ENCODE peak calls at places on chromosomes 7 and 10, in four cellular contexts. E is PC-9, L is GM23338, Y is endothelial cell of umbilical vein. A is an unnamed sample.

GRCh38 chr10:1141261-1141660 is 85.1 kb downstream of the WDR37 start:
- DNase-seq in Y (no peak), L (no peak), E (no peak), A (no peak)

GRCh38 chr7:137609500-137609899 is 237.3 kb downstream of the DGKI start:
- DNase-seq in Y (no peak), L (no peak), E (no peak), A (no peak)

GRCh38 chr10:36362257-36362656 is 720.2 kb upstream of the FZD8 start:
- DNase-seq in E (no peak), L (peak; percentile 8), Y (no peak), A (no peak)

GRCh38 chr10:132096223-132096622 is 30.5 kb downstream of the JAKMIP3 start:
- DNase-seq in Y (no peak), L (no peak), E (peak; percentile 58), A (peak; percentile 77)

GRCh38 chr7:88215295-88215694 is 4.5 kb downstream of the SRI start:
- DNase-seq in L (no peak), Y (no peak), E (no peak), A (no peak)

GRCh38 chr7:19772858-19773337 is 519 bp downstream of the TMEM196 start:
- DNase-seq in E (no peak), L (peak; percentile 87), Y (peak; percentile 37), A (peak; percentile 41)

GRCh38 chr10:127148066-127148932 is 48.1 kb downstream of the INSYN2A start:
- DNase-seq in L (no peak), E (no peak), Y (peak; percentile 89), A (peak; percentile 82)

GRCh38 chr7:45698527-45699309 is 124.5 kb downstream of the ADCY1 start:
- DNase-seq in L (no peak), E (no peak), Y (no peak), A (no peak)

GRCh38 chr7:140607441-140607989 is 33.1 kb downstream of the DENND2A start:
- DNase-seq in L (no peak), E (no peak), Y (no peak), A (peak; percentile 53)

GRCh38 chr10:69318087-69318996 is 40.0 kb downstream of the HK1 start:
- DNase-seq in E (peak; percentile 95), L (peak; percentile 94), Y (peak; percentile 86), A (peak; percentile 88)

GRCh38 chr10:69317175-69318086 is 39.1 kb downstream of the HK1 start:
- DNase-seq in L (no peak), E (peak; percentile 23), Y (no peak), A (peak; percentile 24)

GRCh38 chr10:69320521-69320920 is 42.2 kb downstream of the HK1 start:
- DNase-seq in L (no peak), E (no peak), Y (no peak), A (no peak)

GRCh38 chr10:69319911-69320316 is 41.6 kb downstream of the HK1 start:
- DNase-seq in E (no peak), L (no peak), Y (no peak), A (no peak)

DNA sequence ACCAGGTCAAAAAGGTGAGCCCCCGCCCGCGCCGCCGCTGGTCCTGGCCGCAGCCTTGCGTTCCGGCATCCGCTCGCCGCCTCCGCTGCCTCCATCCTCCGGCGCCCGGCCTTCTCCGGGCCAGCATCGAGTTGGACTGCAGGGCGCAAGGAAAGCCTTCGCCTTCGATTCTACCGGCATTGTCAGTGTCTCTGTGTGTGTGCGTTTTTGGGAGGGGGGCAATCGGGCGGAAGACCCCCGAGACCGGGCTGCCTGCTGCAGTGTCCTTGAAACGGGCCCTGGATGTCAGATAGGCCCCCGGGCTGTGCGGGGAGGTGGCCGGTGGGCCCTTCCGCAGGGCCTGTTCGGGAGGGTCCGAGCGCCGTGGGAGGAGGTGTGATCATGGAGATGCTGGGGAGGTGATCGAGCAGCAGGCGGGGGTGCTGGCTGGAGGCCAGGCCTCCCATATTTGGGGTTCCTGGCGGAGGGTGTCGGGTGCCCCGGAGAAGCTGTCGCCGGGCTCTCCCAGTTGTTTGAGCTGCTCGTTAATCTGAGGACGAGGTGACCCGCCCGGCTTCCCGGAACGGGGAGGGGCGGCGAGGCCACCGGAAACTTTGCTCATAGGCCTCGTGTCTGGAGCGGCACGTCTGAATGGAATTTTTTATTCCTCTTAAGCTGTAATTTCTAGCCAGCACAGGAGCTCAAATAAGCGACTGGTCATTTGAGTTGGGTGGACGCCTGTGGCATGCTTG is 40.9 kb downstream of the HK1 start:
- DNase-seq in Y (peak; percentile 76), E (peak; percentile 75), L (no peak), A (peak; percentile 44)
- TF ChIP-seq EZH2 in Y (no peak), E (no peak), L (no peak), A (no peak)

DNA sequence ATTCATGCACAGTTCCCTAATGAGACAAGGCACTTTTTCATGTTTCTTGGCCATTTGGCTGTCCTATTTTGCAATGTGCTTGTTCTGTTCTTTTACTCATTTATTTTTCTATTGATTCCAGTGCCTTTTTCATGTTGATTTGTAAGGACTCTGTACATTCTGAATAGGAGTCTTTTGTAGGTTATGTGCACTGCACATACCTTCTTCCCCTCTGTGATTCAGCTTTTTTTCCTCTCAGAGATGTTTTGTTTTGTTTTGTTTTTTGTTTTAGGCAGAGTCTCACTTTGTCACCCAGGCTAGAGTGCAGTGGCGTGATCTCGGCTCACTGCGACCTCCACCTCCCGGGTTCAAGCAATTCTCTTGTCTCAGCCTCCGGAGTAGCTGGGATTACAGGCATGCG is 59.7 kb downstream of the KCNH2 start:
- DNase-seq in E (no peak), Y (no peak), L (no peak), A (no peak)
- TF ChIP-seq EZH2 in E (no peak), Y (no peak), L (no peak), A (no peak)

GRCh38 chr7:15684036-15684815 is 2.3 kb downstream of the MEOX2 start:
- DNase-seq in E (no peak), Y (peak; percentile 48), L (no peak), A (no peak)

GRCh38 chr7:15686209-15686956 is at the start of gene MEOX2:
- DNase-seq in E (no peak), L (peak; percentile 63), Y (peak; percentile 87), A (no peak)

GRCh38 chr7:15686957-15687644 is 618 bp upstream of the MEOX2 start:
- DNase-seq in E (no peak), L (peak; percentile 38), Y (peak; percentile 37), A (no peak)

GRCh38 chr7:15684834-15685233 is 1.6 kb downstream of the MEOX2 start:
- DNase-seq in Y (peak; percentile 57), L (peak; percentile 39), E (no peak), A (no peak)

DNA sequence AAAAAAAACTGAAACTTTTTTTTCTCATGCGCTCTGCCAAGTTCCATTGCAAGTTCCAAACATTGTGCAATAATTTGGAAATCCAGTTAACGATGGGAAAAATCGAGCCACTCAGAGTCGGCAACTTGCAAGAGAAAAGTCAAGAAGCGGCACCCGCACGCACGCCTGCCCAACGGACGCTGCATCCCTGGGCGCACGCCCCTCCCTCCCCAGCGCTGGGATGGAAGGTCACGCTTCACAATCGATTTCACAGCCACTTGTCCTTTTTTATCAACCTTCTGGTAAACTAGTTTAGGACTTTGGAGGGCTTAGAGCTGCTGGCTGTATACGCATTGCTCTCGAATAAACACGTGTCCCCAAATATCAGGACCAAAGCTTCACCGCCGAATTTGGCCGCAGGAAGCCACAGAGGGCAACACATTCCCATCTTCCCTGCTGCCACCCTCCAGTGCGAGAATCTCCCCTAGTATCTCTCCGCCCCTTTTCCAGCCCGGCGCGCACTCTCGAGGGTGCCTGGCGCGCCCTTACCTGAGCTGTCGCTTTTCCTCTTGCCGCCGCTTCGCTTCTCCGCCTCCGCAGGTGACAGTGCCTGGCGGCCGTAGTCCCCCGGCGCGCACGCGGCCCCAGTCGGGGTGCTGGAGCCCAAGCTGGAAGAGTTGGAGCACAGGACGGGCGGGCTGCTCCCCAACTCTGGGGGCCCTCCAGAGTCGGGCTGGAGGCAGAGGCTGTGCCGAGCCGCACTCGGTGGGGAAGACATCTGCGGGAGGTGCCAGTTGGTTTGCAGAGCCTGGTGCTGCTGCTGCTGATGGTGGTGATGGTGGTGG is 913 bp downstream of the MEOX2 start:
- DNase-seq in Y (peak; percentile 54), L (peak; percentile 74), E (no peak), A (peak; percentile 3)
- TF ChIP-seq EZH2 in Y (no peak), L (peak; percentile 43), E (no peak), A (peak; percentile 75)

GRCh38 chr10:104337527-104337984 is 709 bp downstream of the ITPRIP start:
- DNase-seq in L (peak; percentile 77), E (no peak), Y (peak; percentile 46), A (peak; percentile 45)
- TF ChIP-seq EZH2 in L (no peak), E (no peak), Y (no peak), A (no peak)

DNA sequence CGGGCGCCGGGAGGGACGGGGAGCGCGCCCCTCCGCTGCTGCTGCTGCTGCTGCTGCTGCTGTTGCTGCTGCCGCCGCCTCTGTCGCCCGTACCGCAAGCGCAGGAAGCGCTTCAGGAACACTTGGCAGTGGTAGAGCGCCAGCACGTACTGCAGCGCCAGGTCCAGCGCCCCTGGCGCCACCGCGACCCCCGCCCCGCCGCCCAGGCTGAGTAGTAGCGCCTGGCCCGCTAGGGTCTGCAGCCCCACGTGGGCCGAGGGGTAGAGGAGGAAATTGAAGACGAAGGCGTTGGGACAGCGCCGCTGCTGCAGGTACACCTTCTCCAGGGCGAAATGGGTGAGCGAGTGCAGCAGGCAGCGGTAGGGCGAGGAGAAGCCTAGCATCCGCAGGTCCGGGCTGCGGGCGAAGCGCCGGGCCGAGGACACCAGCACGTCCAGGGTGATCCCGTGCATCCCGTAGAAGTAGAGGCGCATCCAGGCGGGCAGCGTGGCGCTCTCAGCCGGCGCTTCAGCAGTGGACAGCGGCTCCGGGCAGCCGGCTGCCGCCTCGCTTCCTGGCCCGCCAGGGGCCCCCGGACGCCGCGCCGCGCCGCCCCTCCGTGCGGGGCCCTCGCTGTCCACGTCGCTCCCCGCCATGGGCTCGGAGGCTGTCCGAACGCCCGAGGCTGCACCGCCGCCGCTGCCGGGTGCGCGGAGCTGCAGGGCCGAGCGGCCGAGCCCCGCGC is at the start of gene TMEM229A:
- DNase-seq in L (peak; percentile 77), Y (peak; percentile 46), E (no peak), A (peak; percentile 35)
- TF ChIP-seq EZH2 in L (no peak), Y (peak; percentile 72), E (no peak), A (peak; percentile 72)

DNA sequence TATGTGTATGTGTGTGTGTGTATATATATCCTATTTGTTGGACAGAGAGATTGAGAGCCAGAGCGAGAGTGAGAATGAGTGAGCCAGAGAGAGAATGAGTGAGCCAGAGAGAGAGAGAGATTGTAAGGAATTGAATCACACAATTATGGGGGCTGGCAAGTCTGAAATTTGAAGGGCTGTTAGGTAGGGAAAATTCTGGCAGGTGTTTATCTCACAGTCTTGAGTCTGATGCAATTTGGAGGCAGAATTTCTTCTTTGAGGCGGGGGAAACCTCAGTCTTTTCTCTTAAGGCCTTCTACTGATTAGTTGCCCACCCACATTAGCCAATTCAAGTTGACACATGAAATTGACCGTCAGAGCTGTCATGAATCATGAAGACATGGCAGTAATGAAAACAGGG is 41.0 kb upstream of the WASL start:
- DNase-seq in L (no peak), E (no peak), Y (no peak), A (peak; percentile 62)
- TF ChIP-seq EZH2 in L (no peak), E (no peak), Y (no peak), A (no peak)

GRCh38 chr10:59622320-59622901 is 87.2 kb downstream of the SLC16A9 start:
- DNase-seq in L (peak; percentile 88), Y (peak; percentile 56), E (peak; percentile 25), A (peak; percentile 34)
- TF ChIP-seq EZH2 in L (no peak), Y (no peak), E (no peak), A (no peak)

A was measured in mammary epithelial cell.